ENCODE peak calls at places on chromosomes 12 and 14, in six cellular contexts. One of them, this sample, is unnamed.

GRCh38 chr12:106248177-106248848 is 493 bp upstream of the CKAP4 start:
- DNase-seq in psoas muscle: peak
- DNase-seq in HepG2: peak
- DNase-seq in MCF 10A: peak
- DNase-seq in tibial artery: peak
- DNase-seq in mucosa of descending colon: peak
- DNase-seq in this sample: peak

GRCh38 chr12:52506858-52507715 is 13.1 kb downstream of the KRT5 start:
- DNase-seq in mucosa of descending colon: peak
- DNase-seq in HepG2: peak
- DNase-seq in MCF 10A: peak
- DNase-seq in psoas muscle: no peak
- DNase-seq in tibial artery: no peak
- DNase-seq in this sample: no peak

GRCh38 chr12:31235868-31236395 is 90.0 kb downstream of the SINHCAF start:
- DNase-seq in HepG2: no peak
- DNase-seq in mucosa of descending colon: no peak
- DNase-seq in psoas muscle: no peak
- DNase-seq in MCF 10A: no peak
- DNase-seq in tibial artery: no peak
- DNase-seq in this sample: no peak

GRCh38 chr12:15154108-15154507 is 67.1 kb downstream of the RERG start:
- DNase-seq in HepG2: no peak
- DNase-seq in psoas muscle: no peak
- DNase-seq in mucosa of descending colon: no peak
- DNase-seq in tibial artery: no peak
- DNase-seq in MCF 10A: no peak
- DNase-seq in this sample: no peak

GRCh38 chr14:73613419-73613963 is 1.2 kb downstream of the ACOT6 start:
- DNase-seq in HepG2: peak
- DNase-seq in tibial artery: no peak
- DNase-seq in mucosa of descending colon: no peak
- DNase-seq in psoas muscle: no peak
- DNase-seq in MCF 10A: peak
- DNase-seq in this sample: no peak

GRCh38 chr12:122227341-122227740 is 1.5 kb upstream of the DIABLO start:
- DNase-seq in HepG2: no peak
- DNase-seq in mucosa of descending colon: no peak
- DNase-seq in psoas muscle: peak
- DNase-seq in MCF 10A: no peak
- DNase-seq in tibial artery: no peak
- DNase-seq in this sample: no peak

GRCh38 chr12:1974812-1975211 is 29.4 kb downstream of the DCP1B start:
- DNase-seq in psoas muscle: no peak
- DNase-seq in MCF 10A: no peak
- DNase-seq in mucosa of descending colon: no peak
- DNase-seq in tibial artery: no peak
- DNase-seq in HepG2: no peak
- DNase-seq in this sample: no peak

GRCh38 chr12:115444336-115444735 is 760.4 kb upstream of the TBX3 start:
- DNase-seq in psoas muscle: no peak
- DNase-seq in tibial artery: no peak
- DNase-seq in mucosa of descending colon: no peak
- DNase-seq in HepG2: no peak
- DNase-seq in MCF 10A: no peak
- DNase-seq in this sample: no peak

GRCh38 chr12:121872546-121873223 is 14.0 kb upstream of the HPD start:
- DNase-seq in psoas muscle: no peak
- DNase-seq in MCF 10A: peak
- DNase-seq in tibial artery: no peak
- DNase-seq in mucosa of descending colon: peak
- DNase-seq in HepG2: no peak
- DNase-seq in this sample: no peak

GRCh38 chr12:72511906-72512305 is 239.7 kb downstream of the TRHDE start:
- DNase-seq in mucosa of descending colon: no peak
- DNase-seq in MCF 10A: no peak
- DNase-seq in psoas muscle: no peak
- DNase-seq in HepG2: no peak
- DNase-seq in tibial artery: no peak
- DNase-seq in this sample: no peak

GRCh38 chr14:95667251-95667693 is 19.0 kb upstream of the TCL1B start:
- DNase-seq in HepG2: no peak
- DNase-seq in mucosa of descending colon: no peak
- DNase-seq in psoas muscle: no peak
- DNase-seq in MCF 10A: no peak
- DNase-seq in tibial artery: no peak
- DNase-seq in this sample: no peak

GRCh38 chr14:43896044-43896443 is 611.0 kb downstream of the FSCB start:
- DNase-seq in mucosa of descending colon: no peak
- DNase-seq in HepG2: peak
- DNase-seq in MCF 10A: no peak
- DNase-seq in tibial artery: no peak
- DNase-seq in psoas muscle: no peak
- DNase-seq in this sample: no peak

GRCh38 chr14:22225526-22226133 is 363.4 kb downstream of the DAD1 start:
- DNase-seq in MCF 10A: no peak
- DNase-seq in HepG2: no peak
- DNase-seq in tibial artery: no peak
- DNase-seq in psoas muscle: no peak
- DNase-seq in mucosa of descending colon: no peak
- DNase-seq in this sample: no peak

GRCh38 chr12:28242888-28243633 is 52.8 kb downstream of the CCDC91 start:
- DNase-seq in psoas muscle: no peak
- DNase-seq in tibial artery: no peak
- DNase-seq in HepG2: no peak
- DNase-seq in MCF 10A: no peak
- DNase-seq in mucosa of descending colon: peak
- DNase-seq in this sample: no peak

GRCh38 chr12:116687888-116688287 is 50.0 kb downstream of the SPRING1 start:
- DNase-seq in MCF 10A: peak
- DNase-seq in psoas muscle: peak
- DNase-seq in tibial artery: no peak
- DNase-seq in mucosa of descending colon: peak
- DNase-seq in HepG2: peak
- DNase-seq in this sample: peak

GRCh38 chr12:26630546-26631027 is 202.4 kb downstream of the ITPR2 start:
- DNase-seq in mucosa of descending colon: no peak
- DNase-seq in psoas muscle: no peak
- DNase-seq in MCF 10A: no peak
- DNase-seq in tibial artery: no peak
- DNase-seq in HepG2: peak
- DNase-seq in this sample: no peak

GRCh38 chr14:27528328-27528727 is 930.5 kb upstream of the NOVA1 start:
- DNase-seq in MCF 10A: peak
- DNase-seq in mucosa of descending colon: no peak
- DNase-seq in psoas muscle: no peak
- DNase-seq in tibial artery: no peak
- DNase-seq in HepG2: peak
- DNase-seq in this sample: no peak
- TF ChIP-seq CTCF in MCF 10A: peak
- TF ChIP-seq CTCF in mucosa of descending colon: no peak
- TF ChIP-seq CTCF in psoas muscle: no peak
- TF ChIP-seq CTCF in tibial artery: no peak
- TF ChIP-seq CTCF in HepG2: peak
- TF ChIP-seq CTCF in this sample: peak

DNA sequence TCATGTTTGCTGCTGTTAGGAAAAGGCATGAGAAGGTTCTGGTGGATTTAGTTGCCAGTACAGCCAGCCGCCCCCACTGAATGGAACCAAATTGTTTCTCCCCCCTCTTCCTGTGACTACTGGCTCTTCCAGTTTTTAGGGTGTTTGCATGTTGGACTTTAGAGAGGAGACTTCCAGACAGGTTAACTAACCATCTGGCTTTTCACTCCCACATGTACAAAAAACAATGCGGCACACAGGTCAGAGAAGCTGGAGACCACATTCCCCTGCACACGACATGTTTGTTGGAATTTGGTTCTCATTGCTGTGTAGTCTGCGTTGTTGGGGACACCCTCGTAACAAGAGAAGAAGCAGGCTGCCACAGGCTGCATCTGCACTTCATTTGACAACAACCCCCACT is 103.9 kb upstream of the TMEM132C start:
- DNase-seq in psoas muscle: no peak
- DNase-seq in tibial artery: no peak
- DNase-seq in mucosa of descending colon: no peak
- DNase-seq in MCF 10A: no peak
- DNase-seq in HepG2: no peak
- DNase-seq in this sample: no peak
- TF ChIP-seq CTCF in psoas muscle: no peak
- TF ChIP-seq CTCF in tibial artery: no peak
- TF ChIP-seq CTCF in mucosa of descending colon: no peak
- TF ChIP-seq CTCF in MCF 10A: no peak
- TF ChIP-seq CTCF in HepG2: no peak
- TF ChIP-seq CTCF in this sample: no peak

GRCh38 chr12:69278814-69279782 is 39.7 kb downstream of the CPSF6 start:
- DNase-seq in MCF 10A: no peak
- DNase-seq in psoas muscle: no peak
- DNase-seq in tibial artery: no peak
- DNase-seq in mucosa of descending colon: no peak
- DNase-seq in HepG2: no peak
- DNase-seq in this sample: no peak

GRCh38 chr12:69287556-69287955 is 48.2 kb downstream of the CPSF6 start:
- DNase-seq in MCF 10A: no peak
- DNase-seq in psoas muscle: no peak
- DNase-seq in HepG2: no peak
- DNase-seq in mucosa of descending colon: no peak
- DNase-seq in tibial artery: no peak
- DNase-seq in this sample: no peak

GRCh38 chr12:69284131-69284530 is 44.8 kb downstream of the CPSF6 start:
- DNase-seq in mucosa of descending colon: peak
- DNase-seq in tibial artery: peak
- DNase-seq in HepG2: peak
- DNase-seq in psoas muscle: peak
- DNase-seq in MCF 10A: peak
- DNase-seq in this sample: peak
- TF ChIP-seq CTCF in mucosa of descending colon: no peak
- TF ChIP-seq CTCF in tibial artery: no peak
- TF ChIP-seq CTCF in HepG2: peak
- TF ChIP-seq CTCF in psoas muscle: peak
- TF ChIP-seq CTCF in MCF 10A: no peak
- TF ChIP-seq CTCF in this sample: no peak

GRCh38 chr12:105083551-105084105 is 630 bp downstream of the ALDH1L2 start:
- DNase-seq in tibial artery: peak
- DNase-seq in MCF 10A: peak
- DNase-seq in HepG2: no peak
- DNase-seq in psoas muscle: peak
- DNase-seq in mucosa of descending colon: peak
- DNase-seq in this sample: peak
- TF ChIP-seq CTCF in tibial artery: peak
- TF ChIP-seq CTCF in MCF 10A: no peak
- TF ChIP-seq CTCF in HepG2: no peak
- TF ChIP-seq CTCF in psoas muscle: no peak
- TF ChIP-seq CTCF in mucosa of descending colon: no peak
- TF ChIP-seq CTCF in this sample: no peak

GRCh38 chr12:20451759-20452158 is 83.4 kb downstream of the PDE3A start:
- DNase-seq in mucosa of descending colon: no peak
- DNase-seq in HepG2: no peak
- DNase-seq in MCF 10A: peak
- DNase-seq in psoas muscle: no peak
- DNase-seq in tibial artery: no peak
- DNase-seq in this sample: no peak
- TF ChIP-seq CTCF in mucosa of descending colon: no peak
- TF ChIP-seq CTCF in HepG2: no peak
- TF ChIP-seq CTCF in MCF 10A: no peak
- TF ChIP-seq CTCF in psoas muscle: no peak
- TF ChIP-seq CTCF in tibial artery: no peak
- TF ChIP-seq CTCF in this sample: no peak

GRCh38 chr12:40376533-40377267 is 151.9 kb downstream of the LRRK2 start:
- DNase-seq in MCF 10A: no peak
- DNase-seq in mucosa of descending colon: no peak
- DNase-seq in psoas muscle: no peak
- DNase-seq in HepG2: no peak
- DNase-seq in tibial artery: no peak
- DNase-seq in this sample: no peak

GRCh38 chr12:40378721-40379120 is 153.9 kb downstream of the LRRK2 start:
- DNase-seq in MCF 10A: no peak
- DNase-seq in HepG2: no peak
- DNase-seq in mucosa of descending colon: no peak
- DNase-seq in psoas muscle: no peak
- DNase-seq in tibial artery: no peak
- DNase-seq in this sample: no peak

GRCh38 chr12:40382217-40382616 is 157.4 kb downstream of the LRRK2 start:
- DNase-seq in psoas muscle: no peak
- DNase-seq in tibial artery: no peak
- DNase-seq in HepG2: no peak
- DNase-seq in MCF 10A: no peak
- DNase-seq in mucosa of descending colon: no peak
- DNase-seq in this sample: no peak
- TF ChIP-seq CTCF in psoas muscle: no peak
- TF ChIP-seq CTCF in tibial artery: no peak
- TF ChIP-seq CTCF in HepG2: no peak
- TF ChIP-seq CTCF in MCF 10A: no peak
- TF ChIP-seq CTCF in mucosa of descending colon: no peak
- TF ChIP-seq CTCF in this sample: no peak

This sample was measured in glutamatergic neuron.